ENCODE peak calls at places on chromosomes 16 and 17, in four cellular contexts. K, O, T and I are unnamed samples.
A peak's percentile ranks its signal among the peaks of the same experiment; 100 is the strongest.

GRCh38 chr17:43978078-43978477 is 24.3 kb upstream of the PYY start:
- DNase-seq in K (no peak), O (no peak), T (no peak), I (no peak)

GRCh38 chr16:81265052-81265451 is 26.6 kb downstream of the BCO1 start:
- DNase-seq in K (no peak), O (no peak), T (no peak), I (no peak)

GRCh38 chr17:29914819-29915537 is 15.1 kb downstream of the SSH2 start:
- DNase-seq in K (no peak), O (no peak), T (no peak), I (no peak)

GRCh38 chr16:62077998-62078397 is 41.8 kb upstream of the CDH8 start:
- DNase-seq in K (no peak), O (no peak), T (no peak), I (peak; percentile 60)

GRCh38 chr17:4806770-4807533 is at the start of gene PLD2:
- DNase-seq in K (peak; percentile 89), O (peak; percentile 94), T (peak; percentile 47), I (peak; percentile 91)

GRCh38 chr16:24309222-24309905 is 53.2 kb downstream of the CACNG3 start:
- DNase-seq in K (no peak), O (no peak), T (no peak), I (peak; percentile 6)

GRCh38 chr17:80892019-80892855 is 99.4 kb upstream of the CHMP6 start:
- DNase-seq in K (peak; percentile 83), O (peak; percentile 88), T (peak; percentile 91), I (no peak)

GRCh38 chr16:57694556-57695377 is at the start of gene DRC7:
- DNase-seq in K (peak; percentile 35), O (peak; percentile 34), T (peak; percentile 13), I (peak; percentile 94)

GRCh38 chr17:33297643-33298042 is 4.5 kb upstream of the ASIC2 start:
- DNase-seq in K (no peak), O (no peak), T (no peak), I (no peak)

GRCh38 chr16:29012913-29013641 is 28.2 kb downstream of the LAT start:
- DNase-seq in K (no peak), O (no peak), T (no peak), I (no peak)

GRCh38 chr16:69563605-69564580 is 1.9 kb upstream of the NFAT5 start:
- DNase-seq in K (no peak), O (peak; percentile 51), T (no peak), I (no peak)

GRCh38 chr16:85765767-85766166 is 14.9 kb upstream of the C16orf74 start:
- DNase-seq in K (no peak), O (no peak), T (no peak), I (no peak)